ENCODE peak calls at places on chromosomes 7 and 10, in five cellular contexts. One of them, this sample, is unnamed.

GRCh38 chr10:35416628-35417625 is 80.6 kb downstream of the CCNY start:
- DNase-seq in fibroblast of pulmonary artery: no peak
- DNase-seq in fibroblast of lung: peak
- DNase-seq in mammary epithelial cell: no peak
- DNase-seq in heart left ventricle: no peak
- DNase-seq in this sample: no peak

GRCh38 chr10:34996843-34997242 is 93.3 kb downstream of the CUL2 start:
- DNase-seq in fibroblast of pulmonary artery: peak
- DNase-seq in heart left ventricle: no peak
- DNase-seq in mammary epithelial cell: peak
- DNase-seq in fibroblast of lung: no peak
- DNase-seq in this sample: peak

GRCh38 chr10:61974611-61975010 is 73.1 kb downstream of the ARID5B start:
- DNase-seq in fibroblast of lung: peak
- DNase-seq in mammary epithelial cell: no peak
- DNase-seq in fibroblast of pulmonary artery: peak
- DNase-seq in heart left ventricle: peak
- DNase-seq in this sample: peak

GRCh38 chr10:71349401-71349800 is 30.3 kb downstream of the SLC29A3 start:
- DNase-seq in fibroblast of lung: peak
- DNase-seq in fibroblast of pulmonary artery: no peak
- DNase-seq in heart left ventricle: no peak
- DNase-seq in mammary epithelial cell: peak
- DNase-seq in this sample: no peak

GRCh38 chr10:49281461-49281860 is 17.5 kb upstream of the C10orf71 start:
- DNase-seq in fibroblast of pulmonary artery: no peak
- DNase-seq in heart left ventricle: no peak
- DNase-seq in mammary epithelial cell: no peak
- DNase-seq in fibroblast of lung: no peak
- DNase-seq in this sample: no peak

GRCh38 chr10:112295853-112296830 is 12.9 kb downstream of the TECTB start:
- DNase-seq in fibroblast of pulmonary artery: no peak
- DNase-seq in mammary epithelial cell: no peak
- DNase-seq in fibroblast of lung: no peak
- DNase-seq in heart left ventricle: peak
- DNase-seq in this sample: no peak

GRCh38 chr10:34186740-34187139 is 628.4 kb downstream of the PARD3 start:
- DNase-seq in mammary epithelial cell: no peak
- DNase-seq in fibroblast of pulmonary artery: no peak
- DNase-seq in heart left ventricle: no peak
- DNase-seq in fibroblast of lung: peak
- DNase-seq in this sample: peak

GRCh38 chr10:131609176-131609575 is 291.6 kb upstream of the PPP2R2D start:
- DNase-seq in fibroblast of lung: no peak
- DNase-seq in mammary epithelial cell: no peak
- DNase-seq in heart left ventricle: no peak
- DNase-seq in fibroblast of pulmonary artery: no peak
- DNase-seq in this sample: no peak

GRCh38 chr7:131620673-131621609 is 64.5 kb upstream of the PODXL start:
- DNase-seq in mammary epithelial cell: peak
- DNase-seq in heart left ventricle: no peak
- DNase-seq in fibroblast of pulmonary artery: peak
- DNase-seq in fibroblast of lung: peak
- DNase-seq in this sample: no peak

GRCh38 chr7:18257711-18258110 is 230.1 kb upstream of the PRPS1L1 start:
- DNase-seq in fibroblast of pulmonary artery: peak
- DNase-seq in heart left ventricle: no peak
- DNase-seq in mammary epithelial cell: no peak
- DNase-seq in fibroblast of lung: peak
- DNase-seq in this sample: peak

GRCh38 chr10:23686722-23687121 is 247.8 kb downstream of the OTUD1 start:
- DNase-seq in mammary epithelial cell: no peak
- DNase-seq in fibroblast of lung: no peak
- DNase-seq in fibroblast of pulmonary artery: no peak
- DNase-seq in heart left ventricle: no peak
- DNase-seq in this sample: no peak

GRCh38 chr10:71212249-71213126 is at the start of gene UNC5B:
- DNase-seq in fibroblast of lung: peak
- DNase-seq in mammary epithelial cell: peak
- DNase-seq in fibroblast of pulmonary artery: peak
- DNase-seq in heart left ventricle: peak
- DNase-seq in this sample: peak

GRCh38 chr10:60704480-60704879 is 73.8 kb upstream of the CDK1 start:
- DNase-seq in mammary epithelial cell: no peak
- DNase-seq in fibroblast of pulmonary artery: no peak
- DNase-seq in heart left ventricle: no peak
- DNase-seq in fibroblast of lung: no peak
- DNase-seq in this sample: no peak

GRCh38 chr10:61325596-61325995 is 127.6 kb downstream of the TMEM26 start:
- DNase-seq in fibroblast of pulmonary artery: no peak
- DNase-seq in heart left ventricle: no peak
- DNase-seq in mammary epithelial cell: no peak
- DNase-seq in fibroblast of lung: no peak
- DNase-seq in this sample: no peak

GRCh38 chr7:4226166-4226857 is 455.8 kb upstream of the FOXK1 start:
- DNase-seq in mammary epithelial cell: no peak
- DNase-seq in fibroblast of lung: no peak
- DNase-seq in heart left ventricle: no peak
- DNase-seq in fibroblast of pulmonary artery: no peak
- DNase-seq in this sample: no peak

GRCh38 chr10:67385566-67385965 is 310.4 kb downstream of the CTNNA3 start:
- DNase-seq in heart left ventricle: no peak
- DNase-seq in fibroblast of pulmonary artery: no peak
- DNase-seq in fibroblast of lung: no peak
- DNase-seq in mammary epithelial cell: no peak
- DNase-seq in this sample: no peak

GRCh38 chr7:130899071-130899451 is 165.1 kb upstream of the KLF14 start:
- DNase-seq in fibroblast of lung: no peak
- DNase-seq in heart left ventricle: no peak
- DNase-seq in fibroblast of pulmonary artery: no peak
- DNase-seq in mammary epithelial cell: no peak
- DNase-seq in this sample: no peak

GRCh38 chr7:151148319-151149259 is 18.9 kb downstream of the GBX1 start:
- DNase-seq in heart left ventricle: no peak
- DNase-seq in fibroblast of pulmonary artery: no peak
- DNase-seq in mammary epithelial cell: no peak
- DNase-seq in fibroblast of lung: no peak
- DNase-seq in this sample: no peak

GRCh38 chr7:123727071-123727837 is 21.5 kb downstream of the WASL start:
- DNase-seq in mammary epithelial cell: peak
- DNase-seq in fibroblast of pulmonary artery: peak
- DNase-seq in fibroblast of lung: peak
- DNase-seq in heart left ventricle: no peak
- DNase-seq in this sample: peak

GRCh38 chr10:89022734-89023133 is 32.1 kb downstream of the FAS start:
- DNase-seq in mammary epithelial cell: peak
- DNase-seq in fibroblast of lung: peak
- DNase-seq in heart left ventricle: no peak
- DNase-seq in fibroblast of pulmonary artery: no peak
- DNase-seq in this sample: no peak

GRCh38 chr10:4391683-4392082 is 434.3 kb upstream of the AKR1E2 start:
- DNase-seq in fibroblast of lung: no peak
- DNase-seq in fibroblast of pulmonary artery: peak
- DNase-seq in mammary epithelial cell: peak
- DNase-seq in heart left ventricle: no peak
- DNase-seq in this sample: no peak

GRCh38 chr10:121702351-121703320 is 104.4 kb upstream of the FGFR2 start:
- DNase-seq in mammary epithelial cell: peak
- DNase-seq in fibroblast of pulmonary artery: peak
- DNase-seq in heart left ventricle: no peak
- DNase-seq in fibroblast of lung: peak
- DNase-seq in this sample: peak

GRCh38 chr7:65379318-65379717 is 5.7 kb downstream of the ZNF92 start:
- DNase-seq in mammary epithelial cell: peak
- DNase-seq in heart left ventricle: no peak
- DNase-seq in fibroblast of pulmonary artery: peak
- DNase-seq in fibroblast of lung: peak
- DNase-seq in this sample: no peak

GRCh38 chr10:17415046-17415643 is 39.2 kb downstream of the ST8SIA6 start:
- DNase-seq in fibroblast of lung: no peak
- DNase-seq in heart left ventricle: no peak
- DNase-seq in fibroblast of pulmonary artery: no peak
- DNase-seq in mammary epithelial cell: no peak
- DNase-seq in this sample: no peak

GRCh38 chr7:1798191-1798590 is 128.1 kb downstream of the ELFN1 start:
- DNase-seq in heart left ventricle: no peak
- DNase-seq in fibroblast of pulmonary artery: no peak
- DNase-seq in fibroblast of lung: no peak
- DNase-seq in mammary epithelial cell: no peak
- DNase-seq in this sample: no peak

GRCh38 chr7:1800876-1801275 is 130.8 kb downstream of the ELFN1 start:
- DNase-seq in heart left ventricle: no peak
- DNase-seq in mammary epithelial cell: no peak
- DNase-seq in fibroblast of pulmonary artery: no peak
- DNase-seq in fibroblast of lung: no peak
- DNase-seq in this sample: no peak

DNA sequence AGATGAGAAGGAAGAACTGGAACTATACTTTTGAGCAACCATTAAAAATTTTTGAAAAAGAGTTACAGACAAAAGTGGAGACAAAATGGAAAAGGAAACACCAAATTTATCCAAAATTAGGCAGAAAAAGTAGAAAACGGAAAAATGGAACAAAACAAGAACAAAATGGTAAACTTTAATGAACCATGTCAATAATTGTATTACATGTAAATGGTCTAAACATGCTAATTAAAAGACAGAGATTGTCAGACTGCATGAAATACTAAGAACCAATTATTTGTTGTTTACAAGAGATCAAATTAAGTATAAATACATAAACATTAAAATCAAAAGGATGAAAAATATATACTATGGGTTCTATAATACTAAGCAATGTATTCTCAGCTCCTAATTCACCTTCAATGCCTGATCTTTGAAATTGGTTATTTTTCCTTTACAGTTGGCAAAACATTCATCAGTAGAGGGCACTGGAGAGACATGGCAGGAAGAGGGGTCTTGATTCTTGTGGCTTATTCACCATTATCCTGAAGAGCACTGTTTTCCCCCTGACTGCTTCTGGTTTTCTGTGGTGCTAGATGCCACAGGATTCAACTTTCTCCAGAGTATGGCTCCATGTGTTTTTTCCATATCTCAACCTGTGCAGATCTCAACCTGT is 124.9 kb downstream of the ELFN1 start:
- DNase-seq in mammary epithelial cell: no peak
- DNase-seq in fibroblast of lung: peak
- DNase-seq in heart left ventricle: no peak
- DNase-seq in fibroblast of pulmonary artery: peak
- DNase-seq in this sample: peak
- TF ChIP-seq CTCF in mammary epithelial cell: no peak
- TF ChIP-seq CTCF in fibroblast of lung: peak
- TF ChIP-seq CTCF in heart left ventricle: no peak
- TF ChIP-seq CTCF in fibroblast of pulmonary artery: peak
- TF ChIP-seq CTCF in this sample: peak

GRCh38 chr10:119103241-119103640 is 672 bp upstream of the DENND10 start:
- DNase-seq in heart left ventricle: no peak
- DNase-seq in mammary epithelial cell: no peak
- DNase-seq in fibroblast of pulmonary artery: no peak
- DNase-seq in fibroblast of lung: no peak
- DNase-seq in this sample: no peak
- H3K4me3 ChIP-seq in heart left ventricle: no peak
- H3K4me3 ChIP-seq in mammary epithelial cell: no peak
- H3K4me3 ChIP-seq in fibroblast of pulmonary artery: no peak
- H3K4me3 ChIP-seq in fibroblast of lung: no peak
- H3K4me3 ChIP-seq in this sample: no peak

DNA sequence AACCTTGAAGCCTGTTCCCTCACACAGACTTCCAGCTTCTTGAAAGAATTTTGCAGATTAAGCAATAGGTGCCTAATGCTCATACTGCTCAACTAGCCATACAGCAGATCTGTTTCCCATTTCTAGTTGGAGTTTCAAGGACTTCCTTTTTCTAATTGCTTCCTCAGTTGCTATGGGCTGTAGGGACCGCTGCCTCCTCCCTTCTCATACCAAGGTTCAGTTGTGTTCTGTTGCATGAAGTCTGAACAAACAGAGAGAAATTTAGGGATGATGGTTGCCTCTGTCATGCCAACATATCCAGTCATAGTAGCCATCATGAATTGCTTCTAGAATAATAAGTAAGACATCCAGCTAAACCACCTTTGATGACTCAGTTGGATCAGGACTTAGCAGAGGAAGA is 6.8 kb downstream of the ITGA8 start:
- DNase-seq in mammary epithelial cell: no peak
- DNase-seq in fibroblast of pulmonary artery: no peak
- DNase-seq in fibroblast of lung: peak
- DNase-seq in heart left ventricle: no peak
- DNase-seq in this sample: no peak
- TF ChIP-seq CTCF in mammary epithelial cell: no peak
- TF ChIP-seq CTCF in fibroblast of pulmonary artery: no peak
- TF ChIP-seq CTCF in fibroblast of lung: no peak
- TF ChIP-seq CTCF in heart left ventricle: no peak
- TF ChIP-seq CTCF in this sample: no peak

GRCh38 chr10:101768791-101769170 is 7.1 kb downstream of the FGF8 start:
- DNase-seq in fibroblast of lung: no peak
- DNase-seq in fibroblast of pulmonary artery: no peak
- DNase-seq in heart left ventricle: no peak
- DNase-seq in mammary epithelial cell: no peak
- DNase-seq in this sample: no peak
- H3K4me3 ChIP-seq in fibroblast of lung: no peak
- H3K4me3 ChIP-seq in fibroblast of pulmonary artery: no peak
- H3K4me3 ChIP-seq in heart left ventricle: no peak
- H3K4me3 ChIP-seq in mammary epithelial cell: no peak
- H3K4me3 ChIP-seq in this sample: no peak